ENCODE peak calls at places on chromosomes 6 and 20, in nine cellular contexts. L is heart right ventricle; O is effector memory CD4-positive, alpha-beta T cell; B is astrocyte of the spinal cord; E is fibroblast of mammary gland; C is HL-60; W is uterus; A is bronchial epithelial cell; M is pancreas. K is an unnamed sample.

GRCh38 chr6:90694802-90695201 is 107.9 kb upstream of the MAP3K7 start:
- DNase-seq in M (no peak), O (no peak), A (no peak), L (no peak), B (no peak), W (no peak), E (no peak), C (no peak), K (no peak)

GRCh38 chr6:167795874-167796667 is 30.6 kb upstream of the AFDN start:
- DNase-seq in B (no peak), L (peak), E (no peak), W (no peak), M (no peak), A (no peak), O (no peak), C (no peak), K (peak)

GRCh38 chr20:4006640-4007039 is 8.7 kb downstream of the RNF24 start:
- DNase-seq in E (no peak), C (no peak), W (peak), L (peak), O (no peak), M (peak), B (peak), A (no peak), K (peak)

GRCh38 chr6:11393713-11394627 is 143.6 kb upstream of the TMEM170B start:
- DNase-seq in E (no peak), W (no peak), M (no peak), O (no peak), L (no peak), A (no peak), C (no peak), B (peak), K (no peak)

GRCh38 chr20:62588458-62589149 is 53.7 kb upstream of the SLCO4A1 start:
- DNase-seq in B (no peak), O (no peak), W (no peak), E (peak), L (no peak), C (no peak), A (no peak), M (no peak), K (no peak)

GRCh38 chr20:51528263-51529026 is 14.1 kb downstream of the NFATC2 start:
- DNase-seq in B (no peak), A (no peak), E (no peak), W (no peak), L (no peak), C (no peak), O (peak), M (no peak), K (no peak)

GRCh38 chr6:134416501-134417154 is 98.7 kb upstream of the SGK1 start:
- DNase-seq in L (no peak), B (peak), M (no peak), W (no peak), E (peak), A (peak), O (no peak), C (peak), K (no peak)

GRCh38 chr6:107729098-107729497 is 95.0 kb downstream of the SCML4 start:
- DNase-seq in M (no peak), E (no peak), L (no peak), W (no peak), B (no peak), C (no peak), O (no peak), A (no peak), K (no peak)

GRCh38 chr20:61935926-61936700 is 129.6 kb downstream of the TAF4 start:
- DNase-seq in W (no peak), B (no peak), L (no peak), C (no peak), O (no peak), A (no peak), E (no peak), M (peak), K (no peak)

GRCh38 chr6:9138856-9139426 is 703.6 kb upstream of the SLC35B3 start:
- DNase-seq in L (no peak), O (no peak), A (no peak), B (peak), W (no peak), C (no peak), E (peak), M (no peak), K (no peak)

GRCh38 chr6:131787955-131788712 is 19.7 kb upstream of the ENPP1 start:
- DNase-seq in E (peak), L (no peak), C (no peak), O (no peak), B (peak), M (no peak), W (peak), A (no peak), K (no peak)

GRCh38 chr6:157281570-157281969 is 41.7 kb downstream of the TMEM242 start:
- DNase-seq in E (no peak), B (no peak), A (no peak), L (peak), M (no peak), C (no peak), O (no peak), W (no peak), K (no peak)

GRCh38 chr20:13648872-13649271 is 10.1 kb upstream of the TASP1 start:
- DNase-seq in O (no peak), W (no peak), B (no peak), M (no peak), L (no peak), C (no peak), E (no peak), A (no peak), K (no peak)

GRCh38 chr6:609905-610304 is 47.0 kb downstream of the HUS1B start:
- DNase-seq in E (no peak), M (no peak), O (no peak), C (no peak), A (no peak), W (no peak), L (no peak), B (no peak), K (no peak)

GRCh38 chr20:6311097-6311496 is 188.3 kb upstream of the FERMT1 start:
- DNase-seq in O (no peak), L (no peak), B (no peak), E (no peak), W (no peak), M (no peak), A (peak), C (no peak), K (no peak)

GRCh38 chr6:84428300-84428907 is 201.0 kb upstream of the CEP162 start:
- DNase-seq in E (peak), A (peak), W (peak), M (no peak), L (no peak), C (peak), O (no peak), B (peak), K (no peak)

GRCh38 chr6:24664049-24664987 is 2.4 kb downstream of the TDP2 start:
- DNase-seq in M (no peak), W (no peak), O (no peak), B (no peak), E (no peak), A (no peak), L (no peak), C (no peak), K (no peak)

GRCh38 chr6:132731086-132731485 is 17.2 kb upstream of the VNN1 start:
- DNase-seq in O (no peak), M (no peak), E (no peak), C (no peak), A (peak), L (no peak), B (peak), W (no peak), K (no peak)

GRCh38 chr6:26309731-26310142 is 55.3 kb upstream of the BTN3A2 start:
- DNase-seq in W (no peak), B (peak), E (peak), A (peak), M (no peak), C (no peak), L (no peak), O (no peak), K (no peak)

GRCh38 chr6:121666809-121667208 is 231.4 kb downstream of the GJA1 start:
- DNase-seq in E (peak), L (peak), M (no peak), W (no peak), B (peak), O (no peak), A (peak), C (no peak), K (no peak)

GRCh38 chr20:39676857-39677351 is 714.8 kb downstream of the DHX35 start:
- DNase-seq in L (no peak), W (no peak), B (peak), E (no peak), A (peak), M (no peak), O (no peak), C (no peak), K (no peak)

GRCh38 chr20:43975096-43975768 is 60.6 kb downstream of the TOX2 start:
- DNase-seq in L (no peak), C (no peak), O (no peak), W (no peak), M (no peak), E (peak), A (peak), B (peak), K (no peak)

GRCh38 chr20:47887064-47887463 is 101.8 kb upstream of the SULF2 start:
- DNase-seq in L (no peak), C (no peak), M (no peak), B (no peak), A (no peak), O (no peak), W (no peak), E (no peak), K (no peak)

GRCh38 chr20:31718952-31719643 is 3.6 kb downstream of the BCL2L1 start:
- DNase-seq in A (peak), C (no peak), L (no peak), E (no peak), M (no peak), B (no peak), O (no peak), W (no peak), K (no peak)

GRCh38 chr6:155126727-155127439 is 131.8 kb downstream of the TIAM2 start:
- DNase-seq in A (peak), B (peak), O (no peak), E (peak), W (no peak), L (no peak), M (no peak), C (no peak), K (peak)

GRCh38 chr6:118744261-118744941 is 93.0 kb upstream of the CEP85L start:
- DNase-seq in L (no peak), O (no peak), E (peak), B (peak), A (no peak), W (no peak), M (no peak), C (no peak), K (no peak)

GRCh38 chr6:1626481-1626880 is 16.8 kb downstream of the FOXC1 start:
- DNase-seq in A (no peak), M (no peak), E (no peak), L (no peak), O (no peak), C (no peak), W (no peak), B (peak), K (no peak)

GRCh38 chr6:1624848-1625341 is 15.2 kb downstream of the FOXC1 start:
- DNase-seq in L (no peak), W (no peak), C (peak), M (no peak), A (peak), O (no peak), E (no peak), B (no peak), K (no peak)

GRCh38 chr6:1625926-1626413 is 16.3 kb downstream of the FOXC1 start:
- DNase-seq in E (no peak), B (peak), O (no peak), W (no peak), L (no peak), A (no peak), M (no peak), C (no peak), K (no peak)

GRCh38 chr6:1624071-1624847 is 14.5 kb downstream of the FOXC1 start:
- DNase-seq in L (no peak), C (no peak), B (no peak), A (no peak), W (no peak), M (no peak), O (no peak), E (no peak), K (no peak)

GRCh38 chr6:1625352-1625773 is 15.6 kb downstream of the FOXC1 start:
- DNase-seq in M (no peak), O (no peak), W (no peak), L (no peak), A (peak), B (no peak), E (no peak), C (no peak), K (no peak)
- H3K4me3 ChIP-seq in M (peak), O (peak), W (peak), L (peak), A (peak), B (peak), E (peak), C (peak), K (peak)

DNA sequence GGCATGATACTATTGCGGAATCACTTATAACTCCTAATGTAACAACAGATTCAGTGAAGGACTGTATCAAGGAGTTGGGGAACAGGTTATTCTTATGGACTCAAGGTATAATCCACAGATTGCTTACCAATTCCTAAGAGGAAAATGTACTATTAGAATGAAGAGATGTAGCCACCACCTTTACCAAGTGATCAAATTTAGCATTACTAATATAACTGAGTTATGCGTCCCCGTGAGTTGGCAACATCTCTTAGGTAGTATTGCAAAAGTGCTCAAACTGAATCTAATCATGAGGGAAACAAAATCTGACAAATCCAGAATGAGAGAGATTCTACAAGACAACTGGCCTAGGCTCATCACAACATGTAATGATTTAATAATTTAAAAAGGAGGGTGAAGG is 777 bp upstream of the SNRNP48 start:
- DNase-seq in E (peak), A (peak), L (no peak), B (no peak), C (no peak), O (no peak), M (no peak), W (no peak), K (no peak)
- H3K4me3 ChIP-seq in E (no peak), A (no peak), L (peak), B (no peak), C (no peak), O (no peak), M (no peak), W (no peak), K (peak)

GRCh38 chr6:20564777-20565176 is 30.5 kb downstream of the CDKAL1 start:
- DNase-seq in A (no peak), M (no peak), W (no peak), L (no peak), B (no peak), O (no peak), C (no peak), E (no peak), K (no peak)
- H3K4me3 ChIP-seq in A (no peak), M (no peak), W (no peak), L (no peak), B (no peak), O (no peak), C (no peak), E (no peak), K (no peak)

GRCh38 chr6:142303191-142303564 is 1.4 kb downstream of the ADGRG6 start:
- DNase-seq in O (no peak), A (peak), W (no peak), C (no peak), E (no peak), M (no peak), L (no peak), B (no peak), K (no peak)
- H3K4me3 ChIP-seq in O (no peak), A (peak), W (no peak), C (no peak), E (no peak), M (no peak), L (peak), B (no peak), K (no peak)

GRCh38 chr6:21666788-21667681 is 73.5 kb downstream of the SOX4 start:
- DNase-seq in O (no peak), B (no peak), C (no peak), M (no peak), L (peak), E (no peak), W (peak), A (no peak), K (no peak)
- H3K4me3 ChIP-seq in O (no peak), B (peak), C (no peak), M (peak), L (peak), E (no peak), W (peak), A (peak), K (peak)

GRCh38 chr6:6753301-6753700 is 164.8 kb downstream of the LY86 start:
- DNase-seq in M (no peak), L (no peak), B (no peak), C (no peak), O (no peak), A (no peak), E (no peak), W (no peak), K (no peak)

GRCh38 chr6:6764764-6765434 is 176.4 kb downstream of the LY86 start:
- DNase-seq in B (no peak), L (no peak), O (no peak), E (no peak), C (peak), M (no peak), A (no peak), W (no peak), K (no peak)

GRCh38 chr6:6760054-6760453 is 171.5 kb downstream of the LY86 start:
- DNase-seq in W (no peak), C (no peak), O (no peak), B (no peak), A (no peak), M (no peak), L (no peak), E (no peak), K (no peak)

GRCh38 chr6:6758546-6758914 is 170.0 kb downstream of the LY86 start:
- DNase-seq in C (no peak), M (no peak), O (no peak), W (no peak), A (no peak), L (no peak), E (no peak), B (no peak), K (no peak)

DNA sequence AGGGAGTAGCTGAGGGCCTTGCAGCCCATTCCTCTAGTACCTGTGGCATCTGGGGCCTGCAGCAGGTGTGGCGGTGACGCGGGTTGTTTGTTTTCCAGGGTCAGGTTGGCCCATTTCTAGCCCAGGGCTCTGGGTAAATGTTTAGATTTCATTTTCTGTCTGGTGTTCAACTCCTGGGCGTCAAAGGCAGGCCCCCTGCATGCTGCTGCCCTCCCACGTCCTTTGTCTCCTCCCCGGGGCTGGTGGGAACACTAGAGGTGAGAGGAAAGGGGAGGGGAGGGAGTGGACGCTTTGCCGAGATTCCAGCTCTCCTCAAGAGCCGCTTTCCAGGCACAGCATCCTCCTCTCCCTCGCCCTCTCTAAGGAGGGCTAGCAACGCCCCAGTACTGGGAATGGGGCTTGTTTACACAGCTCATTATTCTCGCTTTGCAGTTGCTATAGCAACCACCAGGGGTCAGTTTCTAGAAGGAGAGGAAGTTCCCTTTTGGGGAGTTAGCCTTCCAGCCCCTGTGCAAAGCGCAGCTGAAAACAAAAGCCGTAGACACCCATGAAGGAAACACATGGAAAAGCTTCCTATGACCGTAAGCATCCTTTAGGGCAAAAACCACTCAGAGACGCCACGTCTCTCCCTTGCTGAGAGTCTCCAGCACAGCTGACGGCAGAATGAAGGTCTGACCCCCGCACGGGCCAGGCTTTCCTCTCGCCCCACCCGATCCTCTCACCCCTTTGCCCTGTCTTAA is 170.6 kb downstream of the LY86 start:
- DNase-seq in B (peak), M (peak), A (peak), L (peak), O (no peak), C (peak), W (no peak), E (peak), K (no peak)
- H3K4me3 ChIP-seq in B (no peak), M (no peak), A (no peak), L (peak), O (no peak), C (no peak), W (no peak), E (no peak), K (peak)

DNA sequence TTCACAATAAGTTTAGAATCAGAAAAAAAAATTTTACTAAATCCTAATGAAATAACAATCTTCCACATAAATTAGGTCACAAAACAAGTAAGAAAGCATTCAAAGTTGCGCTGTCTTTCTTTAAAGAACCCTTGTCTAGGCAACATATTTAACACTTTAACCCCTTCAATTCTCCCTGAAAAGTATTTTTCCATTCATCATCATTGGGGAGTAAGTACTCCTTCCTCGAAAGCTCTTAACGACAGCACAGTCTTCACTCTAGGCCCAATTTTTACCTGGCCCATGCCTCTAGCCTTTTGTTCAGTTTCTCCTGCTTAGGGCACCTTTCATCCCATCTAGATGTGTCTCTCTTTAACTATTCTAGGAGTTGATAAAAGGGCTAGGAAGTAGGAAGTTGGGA is 2.6 kb downstream of the TSPYL1 start:
- DNase-seq in B (no peak), W (no peak), O (no peak), M (no peak), E (no peak), A (peak), L (no peak), C (no peak), K (no peak)
- H3K4me3 ChIP-seq in B (peak), W (peak), O (peak), M (peak), E (peak), A (peak), L (peak), C (peak), K (peak)

DNA sequence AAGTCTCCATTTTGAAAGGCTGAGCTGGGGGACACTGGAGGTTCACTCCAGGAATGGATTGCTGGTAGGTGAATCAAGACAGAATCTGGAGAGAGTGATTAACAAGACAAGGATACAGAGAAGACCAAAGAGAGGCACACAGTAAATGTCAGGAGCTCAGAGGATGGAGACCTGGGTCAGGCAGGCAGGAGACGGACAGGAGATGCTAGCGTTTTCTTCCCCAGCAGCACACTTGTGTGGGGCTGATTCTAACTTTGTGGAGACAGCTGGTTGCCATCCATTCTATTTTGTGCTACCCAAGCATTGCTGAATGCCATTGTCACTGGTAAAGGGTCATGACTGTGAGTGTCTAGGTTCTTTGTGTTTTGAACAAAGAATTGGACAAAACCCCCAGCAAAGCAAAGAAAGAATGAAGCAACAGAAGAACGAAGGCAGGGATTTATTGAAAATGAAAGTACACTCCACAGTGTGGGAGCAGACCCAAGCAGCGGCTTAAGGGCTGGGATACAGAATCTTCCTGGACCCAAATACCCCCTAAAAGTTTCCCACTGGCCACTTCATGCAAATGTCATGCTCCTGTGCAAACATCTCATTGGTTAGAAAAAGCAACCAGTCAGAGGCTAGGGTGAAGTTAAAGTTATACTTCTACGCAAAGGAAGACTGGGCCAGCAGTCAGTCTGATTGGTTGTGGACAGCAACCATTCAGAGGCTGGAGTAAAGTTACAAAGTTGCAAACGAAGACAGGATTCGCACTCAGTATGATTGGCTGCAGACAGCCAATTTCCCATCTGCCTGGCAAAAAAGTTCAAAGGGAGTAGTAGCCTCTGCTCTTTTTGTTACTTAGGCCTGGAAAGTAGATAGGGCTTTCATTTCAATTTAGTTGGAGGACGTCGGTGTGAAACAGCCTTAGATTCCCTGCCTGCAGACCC is 17.5 kb downstream of the PTK7 start:
- DNase-seq in W (peak), C (no peak), E (peak), L (peak), A (peak), B (peak), M (no peak), O (no peak), K (no peak)
- H3K4me3 ChIP-seq in W (peak), C (no peak), E (peak), L (peak), A (peak), B (peak), M (no peak), O (no peak), K (peak)

GRCh38 chr6:17093692-17094091 is 8.2 kb upstream of the STMND1 start:
- DNase-seq in B (no peak), M (no peak), O (no peak), W (no peak), L (no peak), A (no peak), E (peak), C (no peak), K (no peak)
- H3K4me3 ChIP-seq in B (no peak), M (no peak), O (no peak), W (no peak), L (no peak), A (no peak), E (no peak), C (no peak), K (no peak)